ENCODE peak calls at places on chromosomes 4 and X, in ten cellular contexts. N is IMR-90, X is AG04450, O is left lung, K is uterus, A is ovary, F is colonic mucosa, B is mammary epithelial cell, E is choroid plexus epithelial cell, T is AG09309. R is an unnamed sample.

GRCh38 chr4:61428950-61429349 is 228.8 kb downstream of the ADGRL3 start:
- DNase-seq in X (no peak), O (no peak), T (no peak), A (no peak), K (no peak), N (no peak), B (no peak), F (no peak), E (no peak), R (no peak)

GRCh38 chrX:79630033-79631009 is 263.2 kb upstream of the ITM2A start:
- DNase-seq in O (no peak), N (no peak), X (no peak), F (no peak), B (no peak), K (no peak), A (no peak), E (no peak), T (no peak), R (no peak)

GRCh38 chr4:124111922-124112321 is 600.6 kb downstream of the ANKRD50 start:
- DNase-seq in E (peak; percentile 95), T (peak; percentile 64), F (no peak), N (peak; percentile 87), A (no peak), O (no peak), B (peak; percentile 52), X (peak; percentile 49), K (no peak), R (no peak)

GRCh38 chr4:129641179-129641578 is 545.2 kb downstream of the C4orf33 start:
- DNase-seq in A (no peak), N (peak; percentile 22), T (no peak), K (peak; percentile 14), O (peak; percentile 32), X (no peak), F (peak; percentile 56), B (peak; percentile 29), E (peak; percentile 77), R (no peak)

GRCh38 chr4:82710202-82710929 is 88.2 kb downstream of the SCD5 start:
- DNase-seq in F (no peak), K (no peak), O (no peak), T (no peak), X (no peak), B (no peak), A (no peak), E (no peak), N (no peak), R (no peak)

GRCh38 chr4:80036949-80037348 is 36.1 kb downstream of the ANTXR2 start:
- DNase-seq in O (no peak), T (peak; percentile 66), B (no peak), A (no peak), N (peak; percentile 77), X (peak; percentile 45), E (peak; percentile 95), F (no peak), K (peak; percentile 40), R (no peak)

GRCh38 chr4:143402776-143403550 is 66.3 kb downstream of the GAB1 start:
- DNase-seq in O (no peak), N (no peak), T (no peak), K (no peak), B (no peak), A (no peak), X (no peak), E (no peak), F (no peak), R (no peak)

GRCh38 chr4:69936566-69936965 is 5.7 kb downstream of the CSN1S1 start:
- DNase-seq in X (no peak), K (no peak), T (no peak), O (no peak), F (no peak), E (peak; percentile 71), N (no peak), A (no peak), B (no peak), R (no peak)

GRCh38 chrX:9285342-9285771 is 179.5 kb upstream of the TBL1X start:
- DNase-seq in T (no peak), O (no peak), F (no peak), N (no peak), A (no peak), K (no peak), E (no peak), B (no peak), X (no peak), R (no peak)

GRCh38 chr4:176872461-176872860 is 79.7 kb upstream of the VEGFC start:
- DNase-seq in B (no peak), E (no peak), K (no peak), N (peak; percentile 17), O (no peak), X (no peak), A (no peak), T (no peak), F (no peak), R (no peak)

GRCh38 chrX:43750248-43750676 is 94.2 kb downstream of the MAOA start:
- DNase-seq in T (peak; percentile 3), E (peak; percentile 72), F (peak; percentile 58), A (no peak), O (peak; percentile 38), B (peak; percentile 51), K (peak; percentile 62), X (peak; percentile 1), N (peak; percentile 19), R (no peak)

GRCh38 chrX:104098919-104099318 is 13.4 kb upstream of the ZCCHC18 start:
- DNase-seq in K (no peak), X (no peak), N (no peak), B (no peak), F (no peak), E (no peak), T (no peak), O (no peak), A (no peak), R (no peak)

GRCh38 chr4:128868758-128869157 is 59.3 kb downstream of the JADE1 start:
- DNase-seq in B (peak; percentile 89), T (no peak), O (no peak), K (no peak), A (no peak), E (peak; percentile 30), X (no peak), F (no peak), N (no peak), R (no peak)

GRCh38 chr4:1084796-1085403 is 28.5 kb downstream of the RNF212 start:
- DNase-seq in N (no peak), O (no peak), B (no peak), F (no peak), E (no peak), T (no peak), K (no peak), X (no peak), A (peak; percentile 12), R (no peak)

GRCh38 chrX:96483642-96484160 is 200.9 kb upstream of the DIAPH2 start:
- DNase-seq in F (no peak), O (no peak), A (no peak), N (no peak), T (no peak), E (no peak), K (no peak), B (no peak), X (no peak), R (no peak)
- H3K4me3 ChIP-seq in F (no peak overlapping the region), O (no peak overlapping the region), A (no peak overlapping the region), N (no peak overlapping the region), T (no peak overlapping the region), E (no peak overlapping the region), K (no peak overlapping the region), B (no peak overlapping the region), X (no peak overlapping the region), R (no peak overlapping the region)

GRCh38 chrX:24513416-24513815 is 48.3 kb downstream of the PDK3 start:
- DNase-seq in X (no peak), K (no peak), T (no peak), O (no peak), B (no peak), N (no peak), F (no peak), E (no peak), A (no peak), R (no peak)

GRCh38 chrX:24520472-24520871 is 55.4 kb downstream of the PDK3 start:
- DNase-seq in O (no peak), X (no peak), E (no peak), N (no peak), F (no peak), A (no peak), B (no peak), T (no peak), K (no peak), R (no peak)

GRCh38 chrX:24515447-24515846 is 50.4 kb downstream of the PDK3 start:
- DNase-seq in K (no peak), O (no peak), N (peak; percentile 4), F (no peak), E (peak; percentile 48), B (no peak), A (no peak), X (no peak), T (no peak), R (no peak)
- TF ChIP-seq CTCF in K (peak; percentile 18), O (no peak), N (no peak), F (no peak), E (peak; percentile 55), B (peak; percentile 25), A (no peak), X (peak; percentile 27), T (no peak), R (no peak)

GRCh38 chr4:17895481-17895880 is 84.7 kb downstream of the NCAPG start:
- DNase-seq in O (no peak), A (no peak), N (no peak), F (no peak), K (no peak), E (no peak), T (no peak), B (no peak), X (no peak), R (no peak)

GRCh38 chr4:17889692-17890091 is 78.9 kb downstream of the NCAPG start:
- DNase-seq in X (no peak), T (no peak), N (no peak), K (no peak), O (no peak), B (no peak), E (no peak), F (no peak), A (no peak), R (no peak)

GRCh38 chr4:17898553-17898952 is 87.8 kb downstream of the NCAPG start:
- DNase-seq in O (no peak), K (no peak), B (no peak), N (no peak), F (no peak), T (no peak), A (no peak), E (no peak), X (no peak), R (no peak)

GRCh38 chr4:17894421-17894820 is 83.6 kb downstream of the NCAPG start:
- DNase-seq in O (no peak), B (no peak), T (no peak), E (no peak), A (no peak), N (no peak), K (no peak), F (no peak), X (no peak), R (no peak)
- H3K4me3 ChIP-seq in O (no peak overlapping the region), B (no peak overlapping the region), T (no peak overlapping the region), E (no peak overlapping the region), A (no peak overlapping the region), N (no peak overlapping the region), K (no peak overlapping the region), F (no peak overlapping the region), X (no peak overlapping the region), R (no peak overlapping the region)

DNA sequence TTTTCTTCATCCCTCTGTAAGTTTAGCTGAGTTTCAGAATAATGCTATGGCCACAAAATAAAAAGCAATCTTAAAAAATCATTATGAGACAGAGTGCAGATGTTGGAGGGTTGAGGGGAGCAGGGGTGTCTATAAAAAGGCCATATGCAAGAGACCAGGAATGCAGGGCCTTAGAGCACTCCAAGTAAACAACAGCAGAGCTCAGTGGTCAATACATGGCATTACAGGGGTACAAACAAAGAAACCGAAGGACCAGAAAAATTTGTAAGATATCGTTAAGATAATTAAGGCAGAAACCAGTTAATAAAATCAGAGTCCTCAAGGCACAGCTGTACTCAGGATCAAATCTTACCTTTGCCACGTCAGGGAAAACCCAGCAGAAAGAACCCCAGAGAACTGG is 28.4 kb upstream of the NDST3 start:
- DNase-seq in A (no peak), N (no peak), T (no peak), E (no peak), F (no peak), X (no peak), K (no peak), B (no peak), O (no peak), R (no peak)
- TF ChIP-seq CTCF in A (no peak), N (no peak), T (no peak), E (no peak), F (no peak), X (peak; percentile 10), K (no peak), B (no peak), O (no peak), R (no peak)

R was measured in coronary artery.